ENCODE peak calls at places on chromosomes 7 and 10, in ten cellular contexts. One of them, this sample, is unnamed.

GRCh38 chr7:25522727-25523126 is 294.4 kb upstream of the NPVF start:
- DNase-seq in kidney: no peak
- DNase-seq in esophagus squamous epithelium: no peak
- DNase-seq in tibial nerve: no peak
- DNase-seq in body of pancreas: no peak
- DNase-seq in lower lobe of right lung: no peak
- DNase-seq in mucosa of descending colon: no peak
- DNase-seq in CD8-positive, alpha-beta T cell: no peak
- DNase-seq in upper lobe of right lung: no peak
- DNase-seq in IMR-90: no peak
- DNase-seq in this sample: no peak

GRCh38 chr10:21732067-21732772 is 198.2 kb downstream of the MLLT10 start:
- DNase-seq in kidney: peak; percentile 81
- DNase-seq in esophagus squamous epithelium: no peak
- DNase-seq in tibial nerve: peak; percentile 22
- DNase-seq in body of pancreas: peak; percentile 49
- DNase-seq in lower lobe of right lung: no peak
- DNase-seq in mucosa of descending colon: no peak
- DNase-seq in CD8-positive, alpha-beta T cell: peak; percentile 32
- DNase-seq in upper lobe of right lung: no peak
- DNase-seq in IMR-90: peak; percentile 82
- DNase-seq in this sample: no peak

GRCh38 chr7:70356324-70356797 is 758.1 kb downstream of the AUTS2 start:
- DNase-seq in kidney: no peak
- DNase-seq in esophagus squamous epithelium: no peak
- DNase-seq in tibial nerve: no peak
- DNase-seq in body of pancreas: no peak
- DNase-seq in lower lobe of right lung: no peak
- DNase-seq in mucosa of descending colon: no peak
- DNase-seq in CD8-positive, alpha-beta T cell: no peak
- DNase-seq in upper lobe of right lung: no peak
- DNase-seq in IMR-90: no peak
- DNase-seq in this sample: no peak

GRCh38 chr10:58955615-58956014 is 220.8 kb upstream of the PHYHIPL start:
- DNase-seq in kidney: no peak
- DNase-seq in esophagus squamous epithelium: no peak
- DNase-seq in tibial nerve: no peak
- DNase-seq in body of pancreas: no peak
- DNase-seq in lower lobe of right lung: no peak
- DNase-seq in mucosa of descending colon: no peak
- DNase-seq in CD8-positive, alpha-beta T cell: no peak
- DNase-seq in upper lobe of right lung: no peak
- DNase-seq in IMR-90: no peak
- DNase-seq in this sample: no peak

GRCh38 chr10:48470893-48471805 is 133.7 kb downstream of the ARHGAP22 start:
- DNase-seq in kidney: peak; percentile 41
- DNase-seq in esophagus squamous epithelium: no peak
- DNase-seq in tibial nerve: no peak
- DNase-seq in body of pancreas: no peak
- DNase-seq in lower lobe of right lung: no peak
- DNase-seq in mucosa of descending colon: no peak
- DNase-seq in CD8-positive, alpha-beta T cell: no peak
- DNase-seq in upper lobe of right lung: peak; percentile 54
- DNase-seq in IMR-90: peak; percentile 68
- DNase-seq in this sample: no peak

GRCh38 chr7:4185736-4186512 is 496.2 kb upstream of the FOXK1 start:
- DNase-seq in kidney: peak; percentile 50
- DNase-seq in esophagus squamous epithelium: no peak
- DNase-seq in tibial nerve: no peak
- DNase-seq in body of pancreas: no peak
- DNase-seq in lower lobe of right lung: no peak
- DNase-seq in mucosa of descending colon: peak; percentile 42
- DNase-seq in CD8-positive, alpha-beta T cell: no peak
- DNase-seq in upper lobe of right lung: no peak
- DNase-seq in IMR-90: no peak
- DNase-seq in this sample: no peak

GRCh38 chr7:120920034-120920433 is 30.5 kb upstream of the ING3 start:
- DNase-seq in kidney: no peak
- DNase-seq in esophagus squamous epithelium: no peak
- DNase-seq in tibial nerve: no peak
- DNase-seq in body of pancreas: no peak
- DNase-seq in lower lobe of right lung: no peak
- DNase-seq in mucosa of descending colon: no peak
- DNase-seq in CD8-positive, alpha-beta T cell: no peak
- DNase-seq in upper lobe of right lung: no peak
- DNase-seq in IMR-90: no peak
- DNase-seq in this sample: no peak

GRCh38 chr10:85790155-85790789 is 576.3 kb downstream of the GRID1 start:
- DNase-seq in kidney: no peak
- DNase-seq in esophagus squamous epithelium: no peak
- DNase-seq in tibial nerve: no peak
- DNase-seq in body of pancreas: no peak
- DNase-seq in lower lobe of right lung: no peak
- DNase-seq in mucosa of descending colon: no peak
- DNase-seq in CD8-positive, alpha-beta T cell: no peak
- DNase-seq in upper lobe of right lung: no peak
- DNase-seq in IMR-90: no peak
- DNase-seq in this sample: no peak

GRCh38 chr7:38463277-38464224 is 167.6 kb downstream of the AMPH start:
- DNase-seq in kidney: peak; percentile 88
- DNase-seq in esophagus squamous epithelium: peak; percentile 3
- DNase-seq in tibial nerve: peak; percentile 52
- DNase-seq in body of pancreas: peak; percentile 30
- DNase-seq in lower lobe of right lung: peak; percentile 53
- DNase-seq in mucosa of descending colon: peak; percentile 79
- DNase-seq in CD8-positive, alpha-beta T cell: peak; percentile 58
- DNase-seq in upper lobe of right lung: peak; percentile 60
- DNase-seq in IMR-90: peak; percentile 77
- DNase-seq in this sample: peak; percentile 12

GRCh38 chr7:77985974-77986339 is 187.4 kb downstream of the PHTF2 start:
- DNase-seq in kidney: no peak
- DNase-seq in esophagus squamous epithelium: no peak
- DNase-seq in tibial nerve: no peak
- DNase-seq in body of pancreas: no peak
- DNase-seq in lower lobe of right lung: no peak
- DNase-seq in mucosa of descending colon: no peak
- DNase-seq in CD8-positive, alpha-beta T cell: no peak
- DNase-seq in upper lobe of right lung: no peak
- DNase-seq in IMR-90: no peak
- DNase-seq in this sample: no peak

GRCh38 chr7:77993823-77994222 is 195.2 kb downstream of the PHTF2 start:
- DNase-seq in kidney: no peak
- DNase-seq in esophagus squamous epithelium: no peak
- DNase-seq in tibial nerve: no peak
- DNase-seq in body of pancreas: no peak
- DNase-seq in lower lobe of right lung: no peak
- DNase-seq in mucosa of descending colon: no peak
- DNase-seq in CD8-positive, alpha-beta T cell: no peak
- DNase-seq in upper lobe of right lung: no peak
- DNase-seq in IMR-90: no peak
- DNase-seq in this sample: no peak

GRCh38 chr7:77985232-77985973 is 186.8 kb downstream of the PHTF2 start:
- DNase-seq in kidney: no peak
- DNase-seq in esophagus squamous epithelium: no peak
- DNase-seq in tibial nerve: no peak
- DNase-seq in body of pancreas: no peak
- DNase-seq in lower lobe of right lung: no peak
- DNase-seq in mucosa of descending colon: no peak
- DNase-seq in CD8-positive, alpha-beta T cell: no peak
- DNase-seq in upper lobe of right lung: no peak
- DNase-seq in IMR-90: no peak
- DNase-seq in this sample: no peak

GRCh38 chr7:77991656-77992055 is 193.1 kb downstream of the PHTF2 start:
- DNase-seq in kidney: no peak
- DNase-seq in esophagus squamous epithelium: no peak
- DNase-seq in tibial nerve: no peak
- DNase-seq in body of pancreas: no peak
- DNase-seq in lower lobe of right lung: no peak
- DNase-seq in mucosa of descending colon: no peak
- DNase-seq in CD8-positive, alpha-beta T cell: no peak
- DNase-seq in upper lobe of right lung: no peak
- DNase-seq in IMR-90: no peak
- DNase-seq in this sample: no peak

DNA sequence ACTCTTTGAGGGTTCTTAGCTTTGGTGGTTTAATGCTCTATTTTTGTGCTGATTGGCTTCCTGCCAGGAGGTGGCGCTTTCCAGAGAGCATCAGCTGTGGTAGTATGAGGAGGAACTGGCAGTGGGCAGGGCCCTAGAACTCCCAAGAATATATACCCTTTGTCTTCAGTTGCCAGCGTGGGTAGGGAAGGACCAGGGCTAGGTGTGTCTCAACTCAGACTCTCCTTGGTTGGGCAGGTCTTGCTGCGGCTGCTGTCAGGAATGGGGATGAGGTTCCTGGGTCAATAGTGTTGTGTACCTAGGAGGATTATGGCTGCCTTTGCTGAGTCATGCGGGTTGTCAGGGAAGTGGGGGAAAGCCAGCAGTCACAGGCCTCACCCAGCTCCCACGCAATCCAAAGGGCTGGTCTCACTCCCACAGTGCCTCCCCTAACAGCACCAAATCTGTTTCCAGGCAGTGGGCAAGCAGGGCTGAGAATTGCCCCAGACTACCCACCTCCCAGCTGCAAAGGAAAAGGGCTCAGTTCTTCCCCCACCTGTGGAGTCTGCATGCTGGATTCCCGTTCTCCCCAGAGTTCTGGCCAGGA is 191.5 kb downstream of the PHTF2 start:
- DNase-seq in kidney: no peak
- DNase-seq in esophagus squamous epithelium: no peak
- DNase-seq in tibial nerve: no peak
- DNase-seq in body of pancreas: no peak
- DNase-seq in lower lobe of right lung: no peak
- DNase-seq in mucosa of descending colon: peak; percentile 62
- DNase-seq in CD8-positive, alpha-beta T cell: no peak
- DNase-seq in upper lobe of right lung: no peak
- DNase-seq in IMR-90: no peak
- DNase-seq in this sample: no peak
- TF ChIP-seq CTCF in kidney: no peak
- TF ChIP-seq CTCF in esophagus squamous epithelium: no peak
- TF ChIP-seq CTCF in tibial nerve: no peak
- TF ChIP-seq CTCF in body of pancreas: no peak
- TF ChIP-seq CTCF in lower lobe of right lung: no peak
- TF ChIP-seq CTCF in mucosa of descending colon: no peak
- TF ChIP-seq CTCF in CD8-positive, alpha-beta T cell: no peak
- TF ChIP-seq CTCF in upper lobe of right lung: no peak
- TF ChIP-seq CTCF in IMR-90: no peak
- TF ChIP-seq CTCF in this sample: peak; percentile 44

DNA sequence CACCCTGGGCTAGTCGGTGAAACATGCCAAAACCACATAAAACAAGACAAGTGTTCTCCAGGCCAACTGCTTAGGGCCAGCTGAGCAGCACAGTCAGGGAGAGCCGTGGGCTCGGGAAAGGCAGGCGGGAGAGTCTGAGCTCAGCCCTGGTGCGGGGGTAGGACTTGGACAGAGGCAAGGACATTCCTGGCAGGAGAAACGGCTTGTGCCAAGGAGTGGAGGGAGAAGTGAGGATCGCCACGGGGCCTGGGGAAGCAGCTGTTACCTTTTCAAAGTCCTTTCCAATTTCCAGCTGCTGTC is 4.2 kb downstream of the ELN start:
- DNase-seq in kidney: peak; percentile 74
- DNase-seq in esophagus squamous epithelium: no peak
- DNase-seq in tibial nerve: peak; percentile 59
- DNase-seq in body of pancreas: peak; percentile 64
- DNase-seq in lower lobe of right lung: no peak
- DNase-seq in mucosa of descending colon: peak; percentile 57
- DNase-seq in CD8-positive, alpha-beta T cell: no peak
- DNase-seq in upper lobe of right lung: no peak
- DNase-seq in IMR-90: peak; percentile 77
- DNase-seq in this sample: no peak
- H3K4me3 ChIP-seq in kidney: no peak overlapping the region
- H3K4me3 ChIP-seq in esophagus squamous epithelium: peak overlapping the region; percentile 52
- H3K4me3 ChIP-seq in tibial nerve: no peak overlapping the region
- H3K4me3 ChIP-seq in body of pancreas: no peak overlapping the region
- H3K4me3 ChIP-seq in lower lobe of right lung: peak overlapping the region; percentile 27
- H3K4me3 ChIP-seq in mucosa of descending colon: no peak overlapping the region
- H3K4me3 ChIP-seq in CD8-positive, alpha-beta T cell: no peak overlapping the region
- H3K4me3 ChIP-seq in upper lobe of right lung: peak overlapping the region; percentile 61
- H3K4me3 ChIP-seq in IMR-90: no peak overlapping the region
- H3K4me3 ChIP-seq in this sample: no peak overlapping the region

GRCh38 chr10:103448751-103449150 is 3.4 kb downstream of the CALHM2 start:
- DNase-seq in kidney: no peak
- DNase-seq in esophagus squamous epithelium: no peak
- DNase-seq in tibial nerve: peak; percentile 80
- DNase-seq in body of pancreas: peak; percentile 20
- DNase-seq in lower lobe of right lung: peak; percentile 39
- DNase-seq in mucosa of descending colon: no peak
- DNase-seq in CD8-positive, alpha-beta T cell: no peak
- DNase-seq in upper lobe of right lung: no peak
- DNase-seq in IMR-90: peak; percentile 87
- DNase-seq in this sample: no peak

GRCh38 chr10:103449208-103450144 is 2.7 kb downstream of the CALHM2 start:
- DNase-seq in kidney: peak; percentile 60
- DNase-seq in esophagus squamous epithelium: no peak
- DNase-seq in tibial nerve: no peak
- DNase-seq in body of pancreas: peak; percentile 21
- DNase-seq in lower lobe of right lung: peak; percentile 50
- DNase-seq in mucosa of descending colon: no peak
- DNase-seq in CD8-positive, alpha-beta T cell: no peak
- DNase-seq in upper lobe of right lung: no peak
- DNase-seq in IMR-90: no peak
- DNase-seq in this sample: no peak

GRCh38 chr10:103445366-103445765 is 6.8 kb downstream of the CALHM2 start:
- DNase-seq in kidney: no peak
- DNase-seq in esophagus squamous epithelium: no peak
- DNase-seq in tibial nerve: no peak
- DNase-seq in body of pancreas: no peak
- DNase-seq in lower lobe of right lung: no peak
- DNase-seq in mucosa of descending colon: no peak
- DNase-seq in CD8-positive, alpha-beta T cell: no peak
- DNase-seq in upper lobe of right lung: no peak
- DNase-seq in IMR-90: no peak
- DNase-seq in this sample: no peak

GRCh38 chr10:103445767-103446567 is 6.2 kb downstream of the CALHM2 start:
- DNase-seq in kidney: peak; percentile 93
- DNase-seq in esophagus squamous epithelium: no peak
- DNase-seq in tibial nerve: peak; percentile 79
- DNase-seq in body of pancreas: peak; percentile 29
- DNase-seq in lower lobe of right lung: no peak
- DNase-seq in mucosa of descending colon: no peak
- DNase-seq in CD8-positive, alpha-beta T cell: no peak
- DNase-seq in upper lobe of right lung: no peak
- DNase-seq in IMR-90: peak; percentile 52
- DNase-seq in this sample: no peak

GRCh38 chr10:103447187-103447586 is 5.0 kb downstream of the CALHM2 start:
- DNase-seq in kidney: no peak
- DNase-seq in esophagus squamous epithelium: no peak
- DNase-seq in tibial nerve: no peak
- DNase-seq in body of pancreas: no peak
- DNase-seq in lower lobe of right lung: peak; percentile 34
- DNase-seq in mucosa of descending colon: no peak
- DNase-seq in CD8-positive, alpha-beta T cell: no peak
- DNase-seq in upper lobe of right lung: no peak
- DNase-seq in IMR-90: no peak
- DNase-seq in this sample: no peak
- H3K36me3 ChIP-seq in kidney: peaks cover 31% of the 10 kb centered on the region
- H3K36me3 ChIP-seq in esophagus squamous epithelium: peaks cover 20% of the 10 kb centered on the region
- H3K36me3 ChIP-seq in tibial nerve: peaks cover 8% of the 10 kb centered on the region
- H3K36me3 ChIP-seq in body of pancreas: peaks cover 21% of the 10 kb centered on the region
- H3K36me3 ChIP-seq in lower lobe of right lung: peaks cover 83% of the 10 kb centered on the region
- H3K36me3 ChIP-seq in mucosa of descending colon: no peaks in the 10 kb centered on the region
- H3K36me3 ChIP-seq in CD8-positive, alpha-beta T cell: peaks cover 27% of the 10 kb centered on the region
- H3K36me3 ChIP-seq in upper lobe of right lung: peaks cover 78% of the 10 kb centered on the region
- H3K36me3 ChIP-seq in IMR-90: peaks cover 58% of the 10 kb centered on the region
- H3K36me3 ChIP-seq in this sample: peaks cover 46% of the 10 kb centered on the region

GRCh38 chr10:112872728-112873127 is 77.3 kb upstream of the TCF7L2 start:
- DNase-seq in kidney: no peak
- DNase-seq in esophagus squamous epithelium: no peak
- DNase-seq in tibial nerve: no peak
- DNase-seq in body of pancreas: no peak
- DNase-seq in lower lobe of right lung: no peak
- DNase-seq in mucosa of descending colon: no peak
- DNase-seq in CD8-positive, alpha-beta T cell: no peak
- DNase-seq in upper lobe of right lung: no peak
- DNase-seq in IMR-90: no peak
- DNase-seq in this sample: no peak
- TF ChIP-seq CTCF in kidney: no peak
- TF ChIP-seq CTCF in esophagus squamous epithelium: peak; percentile 56
- TF ChIP-seq CTCF in tibial nerve: no peak
- TF ChIP-seq CTCF in body of pancreas: no peak
- TF ChIP-seq CTCF in lower lobe of right lung: peak; percentile 14
- TF ChIP-seq CTCF in mucosa of descending colon: no peak
- TF ChIP-seq CTCF in CD8-positive, alpha-beta T cell: no peak
- TF ChIP-seq CTCF in upper lobe of right lung: peak; percentile 22
- TF ChIP-seq CTCF in IMR-90: peak; percentile 28
- TF ChIP-seq CTCF in this sample: peak; percentile 29

This sample was measured in GM06990.